ENCODE peak calls at places on chromosomes 7 and 10, in five cellular contexts. S, Z, A, R and D are unnamed samples.
A peak's percentile ranks its signal among the peaks of the same experiment; 100 is the strongest.

GRCh38 chr7:134720091-134720935 is 59.1 kb upstream of the CALD1 start:
- DNase-seq in S (no peak), Z (no peak), A (peak; percentile 88), R (no peak), D (no peak)

GRCh38 chr7:8176370-8177081 is 85.4 kb downstream of the ICA1 start:
- DNase-seq in S (peak; percentile 55), Z (no peak), A (no peak), R (no peak), D (no peak)

GRCh38 chr7:95330194-95331003 is 6.1 kb upstream of the PON1 start:
- DNase-seq in S (peak; percentile 53), Z (no peak), A (no peak), R (no peak), D (no peak)

GRCh38 chr10:78248651-78249464 is 215.2 kb downstream of the RPS24 start:
- DNase-seq in S (no peak), Z (no peak), A (no peak), R (no peak), D (no peak)

GRCh38 chr10:46551701-46552525 is 4.5 kb downstream of the GPRIN2 start:
- DNase-seq in S (no peak), Z (no peak), A (no peak), R (peak; percentile 22), D (no peak)

GRCh38 chr10:79044036-79044664 is 24.6 kb upstream of the ZMIZ1 start:
- DNase-seq in S (no peak), Z (no peak), A (no peak), R (peak; percentile 4), D (no peak)

GRCh38 chr7:102874966-102875365 is 37.8 kb upstream of the LRRC17 start:
- DNase-seq in S (no peak), Z (no peak), A (no peak), R (no peak), D (no peak)

GRCh38 chr10:121302541-121303180 is 295.6 kb downstream of the FGFR2 start:
- DNase-seq in S (no peak), Z (no peak), A (peak; percentile 1), R (no peak), D (no peak)

GRCh38 chr10:21934307-21934706 is 69.2 kb downstream of the DNAJC1 start:
- DNase-seq in S (no peak), Z (no peak), A (no peak), R (no peak), D (no peak)

GRCh38 chr10:98107644-98108430 is 26.6 kb upstream of the R3HCC1L start:
- DNase-seq in S (no peak), Z (no peak), A (no peak), R (no peak), D (no peak)

GRCh38 chr10:117968354-117969182 is 78.2 kb downstream of the RAB11FIP2 start:
- DNase-seq in S (no peak), Z (no peak), A (no peak), R (no peak), D (no peak)

GRCh38 chr10:99742701-99743100 is 10.7 kb downstream of the CUTC start:
- DNase-seq in S (no peak), Z (no peak), A (no peak), R (no peak), D (no peak)

GRCh38 chr7:155131090-155131489 is 61.0 kb downstream of the HTR5A start:
- DNase-seq in S (no peak), Z (no peak), A (no peak), R (no peak), D (no peak)

GRCh38 chr10:119301397-119301796 is 94.0 kb downstream of the GRK5 start:
- DNase-seq in S (no peak), Z (no peak), A (no peak), R (peak; percentile 17), D (no peak)

GRCh38 chr7:4712371-4713182 is 30.5 kb downstream of the FOXK1 start:
- DNase-seq in S (peak; percentile 25), Z (no peak), A (no peak), R (no peak), D (no peak)

GRCh38 chr10:110401401-110402076 is 96.2 kb upstream of the DUSP5 start:
- DNase-seq in S (no peak), Z (no peak), A (no peak), R (no peak), D (no peak)

GRCh38 chr7:104327534-104327933 is 869 bp upstream of the LHFPL3 start:
- DNase-seq in S (no peak), Z (no peak), A (no peak), R (no peak), D (no peak)

GRCh38 chr10:45404770-45405120 is 30.7 kb downstream of the ALOX5 start:
- DNase-seq in S (no peak), Z (no peak), A (no peak), R (no peak), D (no peak)

GRCh38 chr7:28400838-28401360 is 11.4 kb upstream of the CREB5 start:
- DNase-seq in S (no peak), Z (no peak), A (no peak), R (no peak), D (no peak)

GRCh38 chr7:94655884-94656657 is at the start of gene SGCE:
- DNase-seq in S (peak; percentile 5), Z (peak; percentile 7), A (peak; percentile 65), R (peak; percentile 69), D (peak; percentile 26)

GRCh38 chr7:1813394-1814088 is 143.5 kb downstream of the ELFN1 start:
- DNase-seq in S (no peak), Z (no peak), A (no peak), R (no peak), D (no peak)

GRCh38 chr10:78332013-78332412 is 298.4 kb downstream of the RPS24 start:
- DNase-seq in S (no peak), Z (no peak), A (no peak), R (no peak), D (no peak)

GRCh38 chr7:46003896-46004875 is 83.1 kb upstream of the IGFBP3 start:
- DNase-seq in S (no peak), Z (no peak), A (peak; percentile 85), R (no peak), D (peak; percentile 56)

GRCh38 chr10:61110188-61110844 is 166.3 kb upstream of the RHOBTB1 start:
- DNase-seq in S (no peak), Z (no peak), A (peak; percentile 20), R (no peak), D (no peak)

GRCh38 chr10:63227207-63227895 is 94.2 kb downstream of the NRBF2 start:
- DNase-seq in S (no peak), Z (no peak), A (no peak), R (no peak), D (peak; percentile 12)

GRCh38 chr10:122421054-122421625 is 33.3 kb upstream of the ARMS2 start:
- DNase-seq in S (no peak), Z (no peak), A (no peak), R (no peak), D (no peak)

GRCh38 chr10:19749185-19749729 is 67.0 kb upstream of the PLXDC2 start:
- DNase-seq in S (no peak), Z (no peak), A (no peak), R (no peak), D (no peak)

GRCh38 chr10:18340496-18341051 is 200.3 kb downstream of the CACNB2 start:
- DNase-seq in S (peak; percentile 64), Z (no peak), A (no peak), R (peak; percentile 50), D (no peak)

GRCh38 chr7:102165136-102165535 is 121.5 kb upstream of the SH2B2 start:
- DNase-seq in S (no peak), Z (no peak), A (no peak), R (no peak), D (no peak)

GRCh38 chr10:10798543-10799192 is 219.0 kb upstream of the CELF2 start:
- DNase-seq in S (no peak), Z (no peak), A (no peak), R (no peak), D (no peak)

GRCh38 chr10:8975535-8975934 is 921.0 kb downstream of the GATA3 start:
- DNase-seq in S (no peak), Z (no peak), A (no peak), R (no peak), D (no peak)

GRCh38 chr10:124992462-124993344 is 50.8 kb downstream of the ZRANB1 start:
- DNase-seq in S (peak; percentile 53), Z (no peak), A (peak; percentile 78), R (peak; percentile 76), D (peak; percentile 43)

GRCh38 chr7:116138202-116138801 is 72.0 kb upstream of the TES start:
- DNase-seq in S (peak; percentile 57), Z (no peak), A (peak; percentile 69), R (no peak), D (peak; percentile 48)

GRCh38 chr10:10397906-10398305 is 619.8 kb upstream of the CELF2 start:
- DNase-seq in S (no peak), Z (no peak), A (no peak), R (no peak), D (no peak)

GRCh38 chr10:124018886-124019525 is 74.4 kb downstream of the CHST15 start:
- DNase-seq in S (no peak), Z (no peak), A (no peak), R (peak; percentile 3), D (no peak)

GRCh38 chr7:1662767-1663166 is 7.3 kb upstream of the ELFN1 start:
- DNase-seq in S (no peak), Z (no peak), A (no peak), R (peak; percentile 4), D (no peak)

GRCh38 chr10:125396651-125397050 is 236.3 kb upstream of the CTBP2 start:
- DNase-seq in S (no peak), Z (no peak), A (no peak), R (no peak), D (no peak)

GRCh38 chr10:53088956-53089355 is 316.4 kb upstream of the MBL2 start:
- DNase-seq in S (peak; percentile 59), Z (no peak), A (no peak), R (no peak), D (no peak)